ENCODE peak calls at places on chromosomes 6 and 20, in ten cellular contexts. R is frontal cortex; S is heart right ventricle; F is EL; O is T1000; Y is activated T-cell treated with anti-CD3 and anti-CD28 coated beads, Interleukin-2, amount 50 U/mL, for 1 hour; W is RWPE1; M is GM12865; K is T-helper 1 cell; J is WTC11. G is an unnamed sample.

GRCh38 chr6:118350881-118351430 is 197.1 kb upstream of the PLN start:
- DNase-seq in R (no peak), S (no peak), F (peak), O (no peak), Y (no peak), W (no peak), M (no peak), K (no peak), J (no peak), G (no peak)

GRCh38 chr6:82097676-82098075 is 149.9 kb downstream of the IBTK start:
- DNase-seq in R (no peak), S (no peak), F (no peak), O (no peak), Y (no peak), W (peak), M (no peak), K (no peak), J (no peak), G (no peak)

GRCh38 chr6:117441824-117442264 is 16.1 kb upstream of the ROS1 start:
- DNase-seq in R (no peak), S (no peak), F (peak), O (no peak), Y (no peak), W (peak), M (no peak), K (no peak), J (no peak), G (no peak)

GRCh38 chr6:155085582-155086253 is 90.6 kb downstream of the TIAM2 start:
- DNase-seq in R (no peak), S (no peak), F (no peak), O (no peak), Y (no peak), W (peak), M (no peak), K (no peak), J (no peak), G (no peak)

GRCh38 chr20:45949542-45950329 is 15.3 kb downstream of the PCIF1 start:
- DNase-seq in R (no peak), S (no peak), F (no peak), O (no peak), Y (no peak), W (no peak), M (no peak), K (no peak), J (no peak), G (no peak)

GRCh38 chr6:139161169-139161568 is 26.3 kb downstream of the HECA start:
- DNase-seq in R (no peak), S (no peak), F (peak), O (peak), Y (peak), W (no peak), M (peak), K (peak), J (no peak), G (no peak)

GRCh38 chr20:9200620-9201019 is 131.7 kb downstream of the PLCB4 start:
- DNase-seq in R (no peak), S (no peak), F (peak), O (peak), Y (no peak), W (peak), M (no peak), K (no peak), J (no peak), G (no peak)

GRCh38 chr6:37622639-37623038 is 75.0 kb downstream of the MDGA1 start:
- DNase-seq in R (no peak), S (no peak), F (no peak), O (no peak), Y (no peak), W (no peak), M (peak), K (no peak), J (no peak), G (no peak)

GRCh38 chr20:63639093-63639860 is 12.4 kb upstream of the GMEB2 start:
- DNase-seq in R (no peak), S (peak), F (no peak), O (no peak), Y (peak), W (no peak), M (peak), K (peak), J (no peak), G (no peak)

GRCh38 chr6:5783584-5784089 is 223.1 kb downstream of the NRN1 start:
- DNase-seq in R (no peak), S (no peak), F (no peak), O (no peak), Y (no peak), W (no peak), M (no peak), K (no peak), J (no peak), G (peak)

GRCh38 chr20:37526238-37526838 is 1.3 kb downstream of the BLCAP start:
- DNase-seq in R (peak), S (no peak), F (peak), O (peak), Y (no peak), W (peak), M (peak), K (no peak), J (peak), G (peak)

GRCh38 chr6:125041740-125042459 is 79.7 kb downstream of the RNF217 start:
- DNase-seq in R (no peak), S (no peak), F (peak), O (no peak), Y (no peak), W (peak), M (no peak), K (no peak), J (no peak), G (no peak)

GRCh38 chr20:4896119-4896700 is 105.1 kb downstream of the SLC23A2 start:
- DNase-seq in R (no peak), S (no peak), F (no peak), O (no peak), Y (no peak), W (no peak), M (no peak), K (no peak), J (no peak), G (no peak)

GRCh38 chr20:36818831-36819230 is 45.3 kb upstream of the DSN1 start:
- DNase-seq in R (no peak), S (no peak), F (no peak), O (no peak), Y (no peak), W (no peak), M (no peak), K (no peak), J (no peak), G (no peak)

GRCh38 chr20:16128538-16129106 is 444.6 kb downstream of the KIF16B start:
- DNase-seq in R (no peak), S (no peak), F (no peak), O (no peak), Y (no peak), W (no peak), M (no peak), K (no peak), J (no peak), G (no peak)

GRCh38 chr6:132190097-132190814 is 211.0 kb downstream of the MOXD1 start:
- DNase-seq in R (no peak), S (no peak), F (peak), O (no peak), Y (no peak), W (no peak), M (peak), K (no peak), J (no peak), G (no peak)

GRCh38 chr6:52371656-52372151 is 9.8 kb downstream of the PAQR8 start:
- DNase-seq in R (no peak), S (no peak), F (no peak), O (no peak), Y (no peak), W (no peak), M (no peak), K (no peak), J (no peak), G (no peak)

GRCh38 chr6:18119236-18119635 is 3.2 kb downstream of the NHLRC1 start:
- DNase-seq in R (no peak), S (no peak), F (no peak), O (no peak), Y (no peak), W (no peak), M (no peak), K (no peak), J (no peak), G (no peak)

GRCh38 chr6:169939554-169940164 is 188.2 kb downstream of the ERMARD start:
- DNase-seq in R (no peak), S (no peak), F (no peak), O (no peak), Y (no peak), W (no peak), M (no peak), K (no peak), J (no peak), G (no peak)

GRCh38 chr20:1274485-1275313 is 8.6 kb downstream of the SNPH start:
- DNase-seq in R (no peak), S (no peak), F (no peak), O (no peak), Y (no peak), W (no peak), M (no peak), K (no peak), J (no peak), G (no peak)

GRCh38 chr6:84967389-84967788 is 203.0 kb upstream of the TBX18 start:
- DNase-seq in R (no peak), S (no peak), F (peak), O (no peak), Y (no peak), W (peak), M (peak), K (no peak), J (peak), G (peak)

GRCh38 chr6:29520232-29520631 is 32.5 kb upstream of the MAS1L start:
- DNase-seq in R (no peak), S (no peak), F (no peak), O (no peak), Y (no peak), W (no peak), M (no peak), K (no peak), J (no peak), G (no peak)

GRCh38 chr6:52498538-52499017 is 78.3 kb downstream of the TRAM2 start:
- DNase-seq in R (no peak), S (no peak), F (no peak), O (no peak), Y (no peak), W (no peak), M (peak), K (no peak), J (no peak), G (no peak)

GRCh38 chr6:6659600-6660327 is 71.2 kb downstream of the LY86 start:
- DNase-seq in R (no peak), S (no peak), F (no peak), O (no peak), Y (no peak), W (no peak), M (peak), K (no peak), J (no peak), G (no peak)

GRCh38 chr6:169905041-169905807 is 153.8 kb downstream of the ERMARD start:
- DNase-seq in R (no peak), S (no peak), F (peak), O (no peak), Y (no peak), W (peak), M (no peak), K (no peak), J (no peak), G (no peak)

GRCh38 chr20:62555642-62556420 is 80.0 kb upstream of the GATA5 start:
- DNase-seq in R (no peak), S (no peak), F (peak), O (no peak), Y (no peak), W (no peak), M (no peak), K (no peak), J (no peak), G (no peak)

GRCh38 chr6:116662186-116662585 is 6.4 kb downstream of the ZUP1 start:
- DNase-seq in R (no peak), S (no peak), F (no peak), O (no peak), Y (no peak), W (no peak), M (no peak), K (no peak), J (no peak), G (no peak)

GRCh38 chr6:31116661-31117385 is 2.2 kb downstream of the PSORS1C1 start:
- DNase-seq in R (no peak), S (no peak), F (no peak), O (no peak), Y (no peak), W (no peak), M (no peak), K (no peak), J (no peak), G (no peak)

GRCh38 chr20:58005581-58006345 is 222.7 kb downstream of the ANKRD60 start:
- DNase-seq in R (no peak), S (no peak), F (no peak), O (no peak), Y (no peak), W (no peak), M (no peak), K (no peak), J (no peak), G (no peak)

GRCh38 chr6:1415416-1416063 is 26.2 kb downstream of the FOXF2 start:
- DNase-seq in R (no peak), S (no peak), F (no peak), O (no peak), Y (no peak), W (no peak), M (no peak), K (no peak), J (no peak), G (no peak)

GRCh38 chr6:105449756-105450390 is 47.0 kb upstream of the PREP start:
- DNase-seq in R (no peak), S (no peak), F (peak), O (no peak), Y (no peak), W (no peak), M (no peak), K (no peak), J (no peak), G (no peak)

GRCh38 chr6:94071835-94072234 is 652.5 kb upstream of the EPHA7 start:
- DNase-seq in R (no peak), S (no peak), F (no peak), O (no peak), Y (no peak), W (no peak), M (no peak), K (no peak), J (no peak), G (no peak)

GRCh38 chr20:34407962-34408474 is 44.9 kb downstream of the ITCH start:
- DNase-seq in R (no peak), S (no peak), F (no peak), O (no peak), Y (no peak), W (no peak), M (no peak), K (no peak), J (no peak), G (no peak)

GRCh38 chr6:12275084-12275483 is 15.1 kb upstream of the EDN1 start:
- DNase-seq in R (no peak), S (no peak), F (peak), O (no peak), Y (no peak), W (no peak), M (peak), K (no peak), J (no peak), G (no peak)

G was measured in ELF-1.